ENCODE peak calls at places on chromosomes 4 and X, in nine cellular contexts. P, X, D, G, N, Z, T, R and Q are unnamed samples.
A peak's percentile ranks its signal among the peaks of the same experiment; 100 is the strongest.

GRCh38 chrX:107676559-107677378 is 48.5 kb downstream of the PRPS1 start:
- DNase-seq in Z (peak; percentile 94), N (no peak), G (peak; percentile 87), R (peak; percentile 44), X (peak; percentile 91), P (peak; percentile 16), D (no peak), T (no peak), Q (peak; percentile 54)

GRCh38 chr4:2787230-2788100 is 5.4 kb upstream of the SH3BP2 start:
- DNase-seq in N (no peak), X (no peak), D (no peak), Z (no peak), R (no peak), G (no peak), P (no peak), T (no peak), Q (no peak)

GRCh38 chr4:101791189-101791572 is 651 bp downstream of the BANK1 start:
- DNase-seq in Z (no peak), T (no peak), P (no peak), R (no peak), X (no peak), D (no peak), G (peak; percentile 1), N (no peak), Q (no peak)

GRCh38 chr4:41638806-41639205 is 100.8 kb downstream of the LIMCH1 start:
- DNase-seq in Z (no peak), P (no peak), D (no peak), N (no peak), G (no peak), T (no peak), X (no peak), R (no peak), Q (no peak)

GRCh38 chrX:97672138-97672537 is 788.4 kb downstream of the RPA4 start:
- DNase-seq in D (no peak), X (no peak), T (no peak), N (no peak), P (no peak), R (no peak), Z (no peak), G (no peak), Q (no peak)

GRCh38 chr4:80611366-80611765 is 275.8 kb downstream of the CFAP299 start:
- DNase-seq in G (no peak), R (no peak), T (no peak), Z (no peak), P (no peak), N (no peak), D (no peak), X (no peak), Q (no peak)

GRCh38 chrX:38754102-38754790 is 47.0 kb upstream of the MID1IP1 start:
- DNase-seq in T (no peak), G (peak; percentile 34), R (no peak), N (no peak), Z (peak; percentile 59), P (no peak), D (no peak), X (peak; percentile 41), Q (peak; percentile 5)

GRCh38 chrX:130287071-130287770 is 18.5 kb upstream of the ZNF280C start:
- DNase-seq in G (no peak), T (no peak), P (no peak), R (no peak), X (no peak), D (no peak), Z (no peak), N (no peak), Q (no peak)

GRCh38 chr4:13347517-13348125 is 136.5 kb downstream of the RAB28 start:
- DNase-seq in T (no peak), Z (no peak), X (no peak), R (no peak), G (peak; percentile 25), N (no peak), D (no peak), P (no peak), Q (no peak)

GRCh38 chr4:138790993-138791392 is 224.6 kb upstream of the NOCT start:
- DNase-seq in G (no peak), P (no peak), Z (no peak), D (no peak), N (no peak), R (no peak), X (no peak), T (no peak), Q (no peak)

GRCh38 chrX:48890934-48891401 is 6.6 kb downstream of the TIMM17B start:
- DNase-seq in P (no peak), T (no peak), R (no peak), D (no peak), X (no peak), N (no peak), G (no peak), Z (no peak), Q (peak; percentile 28)

GRCh38 chr4:5424901-5425300 is 283.5 kb downstream of the EVC2 start:
- DNase-seq in D (no peak), T (no peak), R (no peak), P (no peak), N (no peak), G (no peak), X (no peak), Z (no peak), Q (no peak)

GRCh38 chrX:108399427-108400165 is 38.6 kb downstream of the COL4A6 start:
- DNase-seq in Z (peak; percentile 76), D (no peak), T (no peak), N (no peak), X (peak; percentile 5), G (peak; percentile 76), P (no peak), R (no peak), Q (no peak)

GRCh38 chrX:13685126-13685763 is 3.7 kb upstream of the RAB9A start:
- DNase-seq in D (no peak), G (peak; percentile 26), X (peak; percentile 9), P (no peak), Z (peak; percentile 20), R (no peak), N (no peak), T (no peak), Q (no peak)

GRCh38 chr4:177332119-177332518 is 22.4 kb downstream of the NEIL3 start:
- DNase-seq in Z (no peak), T (no peak), R (no peak), N (no peak), G (no peak), P (no peak), D (no peak), X (no peak), Q (no peak)

GRCh38 chr4:8906668-8906970 is 35.0 kb upstream of the HMX1 start:
- DNase-seq in T (no peak), D (no peak), X (no peak), N (no peak), G (no peak), P (no peak), R (no peak), Z (no peak), Q (peak; percentile 14)

GRCh38 chrX:48703642-48704481 is 7.3 kb downstream of the SUV39H1 start:
- DNase-seq in T (no peak), Z (peak; percentile 94), R (no peak), N (no peak), D (no peak), X (no peak), G (peak; percentile 68), P (peak; percentile 4), Q (no peak)

GRCh38 chr4:13821522-13821921 is 194.0 kb upstream of the BOD1L1 start:
- DNase-seq in T (no peak), N (no peak), X (no peak), Z (peak; percentile 4), R (no peak), D (no peak), P (no peak), G (no peak), Q (no peak)

GRCh38 chr4:120691106-120691505 is 231.4 kb downstream of the PRDM5 start:
- DNase-seq in X (no peak), N (no peak), G (no peak), Z (no peak), P (no peak), T (no peak), D (no peak), R (no peak), Q (no peak)

GRCh38 chrX:17361620-17362019 is 13.4 kb upstream of the NHS start:
- DNase-seq in R (no peak), G (peak; percentile 9), P (no peak), T (no peak), N (no peak), D (no peak), X (no peak), Z (no peak), Q (no peak)

GRCh38 chr4:114217150-114217817 is 237.8 kb upstream of the ARSJ start:
- DNase-seq in G (no peak), X (no peak), T (no peak), Z (no peak), P (no peak), D (no peak), R (no peak), N (no peak), Q (no peak)

GRCh38 chr4:6095023-6095817 is 77.0 kb upstream of the C4orf50 start:
- DNase-seq in R (peak; percentile 44), T (no peak), D (no peak), X (peak; percentile 18), G (peak; percentile 35), P (no peak), N (no peak), Z (peak; percentile 50), Q (no peak)

GRCh38 chr4:71187399-71188196 is 151.2 kb upstream of the SLC4A4 start:
- DNase-seq in G (peak; percentile 76), N (no peak), D (no peak), T (no peak), Z (peak; percentile 7), R (no peak), P (no peak), X (no peak), Q (no peak)

GRCh38 chr4:100257567-100257966 is 67.3 kb upstream of the DDIT4L start:
- DNase-seq in X (no peak), R (no peak), Z (no peak), T (no peak), D (no peak), P (no peak), N (no peak), G (no peak), Q (no peak)

GRCh38 chrX:143466130-143466529 is 51.1 kb downstream of the SPANXN3 start:
- DNase-seq in X (no peak), R (no peak), T (no peak), Z (no peak), G (no peak), N (no peak), D (no peak), P (no peak), Q (no peak)

GRCh38 chr4:2469192-2469984 is 482 bp downstream of the RNF4 start:
- DNase-seq in P (peak; percentile 8), R (peak; percentile 33), D (peak; percentile 54), X (no peak), T (peak; percentile 65), N (peak; percentile 42), Z (peak; percentile 29), G (peak; percentile 45), Q (peak; percentile 76)

GRCh38 chr4:122086338-122086737 is 65.8 kb upstream of the BLTP1 start:
- DNase-seq in T (no peak), Z (no peak), N (no peak), D (no peak), P (no peak), X (no peak), R (no peak), G (no peak), Q (no peak)

GRCh38 chrX:13254076-13254785 is 65.6 kb downstream of the ATXN3L start:
- DNase-seq in G (peak; percentile 39), D (no peak), T (no peak), R (peak; percentile 3), N (no peak), X (peak; percentile 34), Z (peak; percentile 83), P (no peak), Q (no peak)

GRCh38 chr4:106344324-106344970 is 24.1 kb downstream of the GIMD1 start:
- DNase-seq in D (no peak), Z (no peak), T (no peak), G (peak; percentile 40), R (no peak), P (no peak), X (peak; percentile 50), N (no peak), Q (no peak)

GRCh38 chrX:87808576-87809243 is 291.1 kb downstream of the KLHL4 start:
- DNase-seq in G (no peak), N (no peak), P (no peak), T (no peak), Z (no peak), D (no peak), R (no peak), X (no peak), Q (no peak)

GRCh38 chrX:65635371-65635770 is 32.1 kb upstream of the MSN start:
- DNase-seq in P (no peak), N (no peak), G (peak; percentile 8), X (no peak), R (no peak), T (no peak), Z (peak; percentile 70), D (no peak), Q (no peak)